ENCODE peak calls at places on chromosomes 16 and 17, in nine cellular contexts. V, F, H, W, G, M, P, U and A are unnamed samples. For H3K4me1, the result is how much of the 10 kb centered on the place peaks cover.

GRCh38 chr17:45093444-45094110 is 32.5 kb downstream of the NMT1 start:
- DNase-seq in V (no peak), F (no peak), H (peak), W (peak), G (peak), M (no peak), P (peak), U (no peak), A (no peak)

GRCh38 chr17:74786411-74787097 is 10.4 kb upstream of the NAT9 start:
- DNase-seq in V (no peak), F (no peak), H (peak), W (no peak), G (no peak), M (no peak), P (no peak), U (no peak), A (no peak)

GRCh38 chr16:9275386-9275785 is 183.9 kb downstream of the HAPSTR1 start:
- DNase-seq in V (no peak), F (no peak), H (no peak), W (no peak), G (no peak), M (no peak), P (no peak), U (no peak), A (no peak)

GRCh38 chr17:35789044-35789443 is 6.4 kb downstream of the MMP28 start:
- DNase-seq in V (no peak), F (no peak), H (no peak), W (no peak), G (no peak), M (no peak), P (no peak), U (no peak), A (no peak)

GRCh38 chr16:64416232-64417010 is 705.4 kb downstream of the CDH11 start:
- DNase-seq in V (no peak), F (no peak), H (no peak), W (no peak), G (no peak), M (no peak), P (no peak), U (peak), A (no peak)

GRCh38 chr17:80265205-80266068 is 4.8 kb downstream of the RNF213 start:
- DNase-seq in V (no peak), F (peak), H (no peak), W (no peak), G (no peak), M (no peak), P (no peak), U (no peak), A (no peak)

GRCh38 chr17:40550608-40551007 is 14.7 kb downstream of the CCR7 start:
- DNase-seq in V (no peak), F (no peak), H (peak), W (peak), G (peak), M (peak), P (peak), U (no peak), A (no peak)

GRCh38 chr17:4939554-4939803 is 367 bp downstream of the SLC25A11 start:
- DNase-seq in V (no peak), F (no peak), H (no peak), W (no peak), G (peak), M (no peak), P (peak), U (no peak), A (no peak)

GRCh38 chr17:29838961-29839360 is 91.1 kb downstream of the SSH2 start:
- DNase-seq in V (no peak), F (no peak), H (no peak), W (peak), G (no peak), M (peak), P (no peak), U (peak), A (peak)

GRCh38 chr16:11236855-11237254 is 19.1 kb downstream of the SOCS1 start:
- DNase-seq in V (no peak), F (no peak), H (no peak), W (no peak), G (no peak), M (no peak), P (no peak), U (no peak), A (no peak)

GRCh38 chr16:89115216-89115949 is 21.7 kb downstream of the ACSF3 start:
- DNase-seq in V (no peak), F (peak), H (peak), W (peak), G (peak), M (no peak), P (no peak), U (no peak), A (peak)

GRCh38 chr16:1990336-1991134 is 765 bp downstream of the SYNGR3 start:
- DNase-seq in V (no peak), F (no peak), H (no peak), W (no peak), G (no peak), M (no peak), P (no peak), U (no peak), A (no peak)

GRCh38 chr17:75707096-75707720 is 14.1 kb upstream of the ITGB4 start:
- DNase-seq in V (peak), F (no peak), H (peak), W (no peak), G (no peak), M (peak), P (peak), U (no peak), A (no peak)

GRCh38 chr17:49407981-49408501 is 6.6 kb downstream of the PHB1 start:
- DNase-seq in V (peak), F (peak), H (peak), W (peak), G (peak), M (peak), P (peak), U (peak), A (peak)

GRCh38 chr17:45431531-45432404 is 902 bp downstream of the ARHGAP27 start:
- DNase-seq in V (peak), F (peak), H (peak), W (peak), G (no peak), M (peak), P (no peak), U (peak), A (peak)

GRCh38 chr17:49708515-49709161 is 874 bp upstream of the SLC35B1 start:
- DNase-seq in V (no peak), F (no peak), H (no peak), W (no peak), G (no peak), M (no peak), P (no peak), U (no peak), A (no peak)

GRCh38 chr16:30445149-30445407 is 596 bp downstream of the SEPHS2 start:
- DNase-seq in V (no peak), F (no peak), H (no peak), W (no peak), G (no peak), M (no peak), P (no peak), U (no peak), A (no peak)
- H3K4me1 ChIP-seq in V (under half), F (under half), H (under half), W (under half), G (under half), M (under half), P (under half), U (under half), A (under half)

GRCh38 chr16:907361-907760 is 63.4 kb downstream of the LMF1 start:
- DNase-seq in V (no peak), F (no peak), H (no peak), W (no peak), G (no peak), M (no peak), P (no peak), U (no peak), A (no peak)
- H3K4me3 ChIP-seq in V (no peak), F (no peak), H (no peak), W (no peak), G (no peak), M (no peak), P (no peak), U (no peak), A (no peak)

DNA sequence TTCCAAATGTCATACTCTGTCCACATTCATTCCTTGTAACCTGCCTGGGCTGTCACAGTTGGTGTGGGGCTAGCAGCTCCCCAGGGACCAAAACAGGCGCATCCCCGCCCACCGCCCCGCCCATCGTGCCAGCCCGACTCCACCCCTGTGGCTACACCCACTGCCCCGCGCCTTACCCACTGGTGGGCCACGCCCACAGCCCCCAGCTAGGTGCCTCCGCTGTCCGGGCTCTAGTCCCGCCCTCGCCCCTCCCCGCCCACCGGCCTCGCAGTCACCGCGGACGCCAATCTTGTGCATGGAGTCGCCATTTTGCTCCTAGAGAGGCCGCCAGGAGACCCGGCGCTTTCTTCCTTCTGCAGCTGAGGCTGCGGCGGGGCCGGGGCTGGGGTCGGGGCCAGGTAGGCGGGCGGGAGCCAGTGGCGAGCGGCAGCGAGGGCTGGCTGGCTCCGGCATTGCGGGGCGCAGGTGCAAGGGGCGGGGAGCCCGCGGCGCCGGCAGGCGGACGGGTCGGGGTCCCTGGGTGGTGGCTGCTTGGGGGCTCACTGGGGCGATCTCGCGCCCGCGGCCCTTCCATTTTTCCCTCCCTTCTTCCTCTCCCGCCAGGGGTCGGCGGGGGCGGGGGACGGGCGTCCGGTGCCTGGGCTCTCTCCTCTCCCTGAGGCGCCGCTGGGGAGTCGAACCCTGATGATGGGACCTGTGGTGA is at the start of gene PRPSAP2:
- DNase-seq in V (peak), F (peak), H (peak), W (peak), G (peak), M (peak), P (peak), U (peak), A (peak)
- H3K4me1 ChIP-seq in V (under half), F (under half), H (under half), W (under half), G (under half), M (under half), P (under half), U (under half), A (under half)

GRCh38 chr17:57448288-57449283 is 192.3 kb downstream of the MSI2 start:
- DNase-seq in V (no peak), F (no peak), H (no peak), W (no peak), G (no peak), M (no peak), P (no peak), U (no peak), A (no peak)

GRCh38 chr17:57453841-57454240 is 197.5 kb downstream of the MSI2 start:
- DNase-seq in V (no peak), F (no peak), H (no peak), W (no peak), G (no peak), M (no peak), P (no peak), U (no peak), A (no peak)

GRCh38 chr17:57454729-57455062 is 198.4 kb downstream of the MSI2 start:
- DNase-seq in V (no peak), F (no peak), H (no peak), W (no peak), G (no peak), M (no peak), P (no peak), U (no peak), A (no peak)

GRCh38 chr17:57447357-57448019 is 191.2 kb downstream of the MSI2 start:
- DNase-seq in V (no peak), F (no peak), H (no peak), W (no peak), G (no peak), M (no peak), P (no peak), U (no peak), A (no peak)

DNA sequence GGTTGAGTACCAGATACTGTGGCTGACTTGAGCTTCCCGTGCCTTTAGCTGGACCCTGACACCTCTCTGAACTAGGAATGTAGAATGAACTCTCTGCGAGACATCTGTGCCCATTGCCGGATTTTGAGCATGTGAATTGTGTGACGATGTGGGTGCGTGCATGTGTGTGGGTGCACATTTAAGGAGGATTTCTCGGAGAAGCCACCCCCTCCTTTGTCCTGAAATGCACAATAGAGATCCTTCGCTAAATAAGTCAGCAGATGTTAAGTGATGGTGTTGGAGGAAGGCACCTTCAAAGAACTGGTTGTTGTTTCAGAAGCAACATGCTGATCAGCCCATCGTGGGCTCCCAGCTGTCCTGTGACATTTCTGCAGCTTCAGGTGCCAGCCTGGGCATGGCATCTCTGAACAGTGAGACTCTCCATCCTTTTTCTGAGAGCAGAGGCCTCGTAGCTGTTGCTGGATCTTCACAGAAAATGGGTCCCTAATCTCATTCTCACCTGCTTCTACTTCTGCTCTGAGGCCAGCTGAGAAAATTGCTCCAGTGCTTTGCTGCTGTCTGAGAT is 194.9 kb downstream of the MSI2 start:
- DNase-seq in V (no peak), F (no peak), H (no peak), W (no peak), G (no peak), M (no peak), P (no peak), U (no peak), A (no peak)
- H3K4me3 ChIP-seq in V (no peak), F (no peak), H (no peak), W (no peak), G (no peak), M (no peak), P (no peak), U (no peak), A (no peak)

DNA sequence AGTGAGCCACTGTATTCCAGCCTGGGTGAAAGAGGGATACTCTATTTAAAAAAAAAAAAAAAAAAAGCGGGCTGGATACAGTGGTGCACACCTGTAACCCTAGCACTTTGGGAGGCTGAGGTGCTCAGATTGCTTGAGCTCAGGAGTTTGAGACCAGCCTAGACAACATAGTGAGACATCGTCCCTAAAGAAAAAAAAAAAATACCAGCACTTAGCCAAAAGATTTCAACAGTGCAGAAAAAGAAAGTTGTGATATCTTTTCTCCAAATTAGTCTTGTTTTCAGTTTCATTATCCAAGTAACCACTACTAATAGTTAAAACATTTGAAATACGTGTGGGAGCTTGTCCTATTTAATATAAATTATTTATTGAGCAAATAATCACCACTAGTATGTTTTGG is 48.7 kb downstream of the TENT4B start:
- DNase-seq in V (no peak), F (no peak), H (no peak), W (no peak), G (no peak), M (no peak), P (no peak), U (no peak), A (no peak)
- H3K4me1 ChIP-seq in V (under half), F (under half), H (under half), W (half or more), G (half or more), M (half or more), P (under half), U (under half), A (under half)

DNA sequence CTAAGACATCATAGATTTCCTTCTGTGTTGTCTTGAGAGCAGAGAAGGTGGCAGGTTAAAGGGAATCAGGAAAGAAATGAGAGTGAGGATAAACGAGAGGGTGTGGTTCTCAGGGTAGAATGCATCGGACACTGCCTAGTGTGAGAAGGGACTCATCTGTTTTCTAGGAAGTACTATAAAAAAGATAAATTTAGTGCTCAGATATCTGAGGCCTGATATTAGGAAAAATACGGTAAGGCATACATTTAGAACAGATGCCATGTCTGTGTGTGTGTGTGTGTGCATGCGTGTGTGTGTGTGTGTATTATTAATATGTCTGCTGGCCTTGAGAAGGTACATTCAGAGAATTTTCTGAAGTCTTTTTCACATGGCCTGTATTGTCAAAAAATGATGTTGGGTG is 414.9 kb downstream of the MAF start:
- DNase-seq in V (no peak), F (no peak), H (no peak), W (no peak), G (no peak), M (no peak), P (no peak), U (no peak), A (no peak)
- H3K4me3 ChIP-seq in V (no peak), F (no peak), H (no peak), W (no peak), G (no peak), M (no peak), P (no peak), U (no peak), A (no peak)